ENCODE peak calls at places on chromosomes 6 and 20, in six cellular contexts. One of them, this sample, is unnamed.

GRCh38 chr6:43669050-43669921 is 18.3 kb downstream of the MRPS18A start:
- DNase-seq in Panc1: no peak
- DNase-seq in cardiac muscle cell: peak
- DNase-seq in AG09309: no peak
- DNase-seq in Peyer's patch: no peak
- DNase-seq in CD4-positive, alpha-beta T cell: no peak
- DNase-seq in this sample: peak

GRCh38 chr6:40874495-40874894 is 164.5 kb downstream of the UNC5CL start:
- DNase-seq in AG09309: no peak
- DNase-seq in cardiac muscle cell: no peak
- DNase-seq in Peyer's patch: no peak
- DNase-seq in Panc1: no peak
- DNase-seq in CD4-positive, alpha-beta T cell: no peak
- DNase-seq in this sample: no peak

GRCh38 chr20:53917145-53918009 is 153.0 kb downstream of the BCAS1 start:
- DNase-seq in Peyer's patch: peak
- DNase-seq in AG09309: no peak
- DNase-seq in Panc1: no peak
- DNase-seq in cardiac muscle cell: peak
- DNase-seq in CD4-positive, alpha-beta T cell: no peak
- DNase-seq in this sample: peak

GRCh38 chr6:166449036-166449435 is 66.3 kb upstream of the MPC1 start:
- DNase-seq in Peyer's patch: no peak
- DNase-seq in CD4-positive, alpha-beta T cell: no peak
- DNase-seq in cardiac muscle cell: no peak
- DNase-seq in AG09309: no peak
- DNase-seq in Panc1: no peak
- DNase-seq in this sample: no peak

GRCh38 chr20:4829494-4830211 is 107.9 kb downstream of the PRND start:
- DNase-seq in Panc1: no peak
- DNase-seq in cardiac muscle cell: no peak
- DNase-seq in Peyer's patch: no peak
- DNase-seq in AG09309: no peak
- DNase-seq in CD4-positive, alpha-beta T cell: no peak
- DNase-seq in this sample: peak

GRCh38 chr6:1972961-1973360 is 272.4 kb downstream of the GMDS start:
- DNase-seq in AG09309: no peak
- DNase-seq in cardiac muscle cell: no peak
- DNase-seq in Panc1: no peak
- DNase-seq in Peyer's patch: no peak
- DNase-seq in CD4-positive, alpha-beta T cell: no peak
- DNase-seq in this sample: no peak

GRCh38 chr6:2942916-2943563 is 28.3 kb downstream of the SERPINB6 start:
- DNase-seq in Panc1: no peak
- DNase-seq in AG09309: no peak
- DNase-seq in CD4-positive, alpha-beta T cell: no peak
- DNase-seq in Peyer's patch: peak
- DNase-seq in cardiac muscle cell: no peak
- DNase-seq in this sample: peak

GRCh38 chr20:13231031-13231752 is 10.1 kb downstream of the ISM1 start:
- DNase-seq in CD4-positive, alpha-beta T cell: peak
- DNase-seq in AG09309: peak
- DNase-seq in Panc1: no peak
- DNase-seq in Peyer's patch: no peak
- DNase-seq in cardiac muscle cell: no peak
- DNase-seq in this sample: no peak

GRCh38 chr6:13354331-13355042 is 26.1 kb upstream of the TBC1D7 start:
- DNase-seq in AG09309: no peak
- DNase-seq in Peyer's patch: peak
- DNase-seq in CD4-positive, alpha-beta T cell: no peak
- DNase-seq in Panc1: no peak
- DNase-seq in cardiac muscle cell: peak
- DNase-seq in this sample: no peak

GRCh38 chr20:40606237-40606636 is 82.8 kb downstream of the MAFB start:
- DNase-seq in cardiac muscle cell: no peak
- DNase-seq in Panc1: no peak
- DNase-seq in AG09309: no peak
- DNase-seq in Peyer's patch: no peak
- DNase-seq in CD4-positive, alpha-beta T cell: no peak
- DNase-seq in this sample: no peak

GRCh38 chr6:122389704-122390103 is 9.7 kb upstream of the HSF2 start:
- DNase-seq in AG09309: no peak
- DNase-seq in cardiac muscle cell: peak
- DNase-seq in Peyer's patch: no peak
- DNase-seq in Panc1: no peak
- DNase-seq in CD4-positive, alpha-beta T cell: no peak
- DNase-seq in this sample: no peak

GRCh38 chr6:144582939-144583613 is 297.9 kb downstream of the UTRN start:
- DNase-seq in Panc1: no peak
- DNase-seq in cardiac muscle cell: peak
- DNase-seq in AG09309: no peak
- DNase-seq in CD4-positive, alpha-beta T cell: peak
- DNase-seq in Peyer's patch: peak
- DNase-seq in this sample: peak

GRCh38 chr20:53891306-53891894 is 179.0 kb downstream of the BCAS1 start:
- DNase-seq in Panc1: no peak
- DNase-seq in CD4-positive, alpha-beta T cell: no peak
- DNase-seq in cardiac muscle cell: no peak
- DNase-seq in Peyer's patch: no peak
- DNase-seq in AG09309: no peak
- DNase-seq in this sample: no peak

GRCh38 chr6:111782161-111782809 is 91.0 kb downstream of the FYN start:
- DNase-seq in cardiac muscle cell: no peak
- DNase-seq in Panc1: no peak
- DNase-seq in CD4-positive, alpha-beta T cell: no peak
- DNase-seq in AG09309: no peak
- DNase-seq in Peyer's patch: no peak
- DNase-seq in this sample: no peak

GRCh38 chr20:4961746-4962145 is 39.6 kb downstream of the SLC23A2 start:
- DNase-seq in CD4-positive, alpha-beta T cell: no peak
- DNase-seq in cardiac muscle cell: peak
- DNase-seq in Panc1: no peak
- DNase-seq in Peyer's patch: no peak
- DNase-seq in AG09309: no peak
- DNase-seq in this sample: no peak

GRCh38 chr6:131787955-131788712 is 19.7 kb upstream of the ENPP1 start:
- DNase-seq in Peyer's patch: no peak
- DNase-seq in cardiac muscle cell: no peak
- DNase-seq in Panc1: no peak
- DNase-seq in AG09309: no peak
- DNase-seq in CD4-positive, alpha-beta T cell: no peak
- DNase-seq in this sample: no peak

GRCh38 chr6:2209226-2209809 is 36.1 kb downstream of the GMDS start:
- DNase-seq in CD4-positive, alpha-beta T cell: peak
- DNase-seq in cardiac muscle cell: peak
- DNase-seq in Panc1: peak
- DNase-seq in AG09309: no peak
- DNase-seq in Peyer's patch: no peak
- DNase-seq in this sample: no peak

GRCh38 chr6:101832371-101832770 is 438.9 kb downstream of the GRIK2 start:
- DNase-seq in CD4-positive, alpha-beta T cell: no peak
- DNase-seq in cardiac muscle cell: no peak
- DNase-seq in Peyer's patch: no peak
- DNase-seq in Panc1: no peak
- DNase-seq in AG09309: no peak
- DNase-seq in this sample: no peak

GRCh38 chr20:38315290-38315966 is 11.5 kb downstream of the BPI start:
- DNase-seq in Panc1: no peak
- DNase-seq in Peyer's patch: no peak
- DNase-seq in CD4-positive, alpha-beta T cell: no peak
- DNase-seq in AG09309: no peak
- DNase-seq in cardiac muscle cell: peak
- DNase-seq in this sample: no peak

GRCh38 chr20:4585104-4585753 is 136.5 kb upstream of the PRND start:
- DNase-seq in cardiac muscle cell: peak
- DNase-seq in CD4-positive, alpha-beta T cell: no peak
- DNase-seq in Peyer's patch: no peak
- DNase-seq in Panc1: no peak
- DNase-seq in AG09309: peak
- DNase-seq in this sample: no peak

GRCh38 chr20:41365785-41366545 is 653 bp downstream of the EMILIN3 start:
- DNase-seq in Peyer's patch: no peak
- DNase-seq in Panc1: no peak
- DNase-seq in AG09309: no peak
- DNase-seq in CD4-positive, alpha-beta T cell: no peak
- DNase-seq in cardiac muscle cell: peak
- DNase-seq in this sample: no peak

GRCh38 chr6:151119823-151120524 is 119.8 kb upstream of the AKAP12 start:
- DNase-seq in Panc1: no peak
- DNase-seq in AG09309: no peak
- DNase-seq in CD4-positive, alpha-beta T cell: no peak
- DNase-seq in cardiac muscle cell: no peak
- DNase-seq in Peyer's patch: no peak
- DNase-seq in this sample: no peak

GRCh38 chr6:49713346-49713745 is at the start of gene CRISP2:
- DNase-seq in Panc1: no peak
- DNase-seq in Peyer's patch: no peak
- DNase-seq in AG09309: no peak
- DNase-seq in CD4-positive, alpha-beta T cell: no peak
- DNase-seq in cardiac muscle cell: no peak
- DNase-seq in this sample: no peak

GRCh38 chr6:137494281-137494966 is at the start of gene OLIG3:
- DNase-seq in AG09309: no peak
- DNase-seq in Peyer's patch: no peak
- DNase-seq in CD4-positive, alpha-beta T cell: no peak
- DNase-seq in Panc1: no peak
- DNase-seq in cardiac muscle cell: no peak
- DNase-seq in this sample: no peak

GRCh38 chr6:71168233-71168765 is 120.3 kb upstream of the OGFRL1 start:
- DNase-seq in Peyer's patch: no peak
- DNase-seq in Panc1: no peak
- DNase-seq in AG09309: no peak
- DNase-seq in cardiac muscle cell: peak
- DNase-seq in CD4-positive, alpha-beta T cell: no peak
- DNase-seq in this sample: no peak

GRCh38 chr6:166173292-166173951 is 5.8 kb upstream of the TBXT start:
- DNase-seq in cardiac muscle cell: peak
- DNase-seq in AG09309: no peak
- DNase-seq in Peyer's patch: no peak
- DNase-seq in CD4-positive, alpha-beta T cell: no peak
- DNase-seq in Panc1: no peak
- DNase-seq in this sample: no peak

GRCh38 chr20:52539891-52540290 is 348.3 kb upstream of the ZFP64 start:
- DNase-seq in Peyer's patch: no peak
- DNase-seq in Panc1: no peak
- DNase-seq in CD4-positive, alpha-beta T cell: no peak
- DNase-seq in cardiac muscle cell: no peak
- DNase-seq in AG09309: no peak
- DNase-seq in this sample: no peak

GRCh38 chr6:33211136-33211535 is 2.8 kb downstream of the RING1 start:
- DNase-seq in AG09309: no peak
- DNase-seq in CD4-positive, alpha-beta T cell: no peak
- DNase-seq in cardiac muscle cell: no peak
- DNase-seq in Panc1: no peak
- DNase-seq in Peyer's patch: no peak
- DNase-seq in this sample: no peak

DNA sequence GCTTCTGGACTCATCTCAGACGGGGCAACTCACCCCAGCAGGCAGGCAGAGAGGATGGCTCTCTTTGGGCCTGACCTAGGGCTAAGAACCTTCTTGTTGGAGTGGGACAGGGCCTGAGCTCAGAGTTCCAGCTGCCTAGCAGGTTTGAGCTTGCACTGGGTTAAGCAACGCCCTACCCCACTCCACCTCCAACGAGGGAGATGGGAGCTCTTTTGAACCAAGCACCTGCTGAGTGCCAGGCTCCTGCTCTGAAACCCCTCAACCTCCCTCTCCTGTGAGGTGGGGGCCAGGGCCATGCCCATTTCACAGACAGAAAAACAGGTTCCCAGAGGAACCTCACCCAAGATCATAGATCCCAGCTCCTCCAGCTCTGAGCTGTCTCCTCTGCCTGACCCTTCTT is 54.3 kb downstream of the SNAI1 start:
- DNase-seq in AG09309: no peak
- DNase-seq in CD4-positive, alpha-beta T cell: no peak
- DNase-seq in Peyer's patch: no peak
- DNase-seq in cardiac muscle cell: no peak
- DNase-seq in Panc1: no peak
- DNase-seq in this sample: no peak
- TF ChIP-seq CTCF in AG09309: no peak
- TF ChIP-seq CTCF in CD4-positive, alpha-beta T cell: no peak
- TF ChIP-seq CTCF in Peyer's patch: no peak
- TF ChIP-seq CTCF in cardiac muscle cell: no peak
- TF ChIP-seq CTCF in Panc1: no peak
- TF ChIP-seq CTCF in this sample: no peak

DNA sequence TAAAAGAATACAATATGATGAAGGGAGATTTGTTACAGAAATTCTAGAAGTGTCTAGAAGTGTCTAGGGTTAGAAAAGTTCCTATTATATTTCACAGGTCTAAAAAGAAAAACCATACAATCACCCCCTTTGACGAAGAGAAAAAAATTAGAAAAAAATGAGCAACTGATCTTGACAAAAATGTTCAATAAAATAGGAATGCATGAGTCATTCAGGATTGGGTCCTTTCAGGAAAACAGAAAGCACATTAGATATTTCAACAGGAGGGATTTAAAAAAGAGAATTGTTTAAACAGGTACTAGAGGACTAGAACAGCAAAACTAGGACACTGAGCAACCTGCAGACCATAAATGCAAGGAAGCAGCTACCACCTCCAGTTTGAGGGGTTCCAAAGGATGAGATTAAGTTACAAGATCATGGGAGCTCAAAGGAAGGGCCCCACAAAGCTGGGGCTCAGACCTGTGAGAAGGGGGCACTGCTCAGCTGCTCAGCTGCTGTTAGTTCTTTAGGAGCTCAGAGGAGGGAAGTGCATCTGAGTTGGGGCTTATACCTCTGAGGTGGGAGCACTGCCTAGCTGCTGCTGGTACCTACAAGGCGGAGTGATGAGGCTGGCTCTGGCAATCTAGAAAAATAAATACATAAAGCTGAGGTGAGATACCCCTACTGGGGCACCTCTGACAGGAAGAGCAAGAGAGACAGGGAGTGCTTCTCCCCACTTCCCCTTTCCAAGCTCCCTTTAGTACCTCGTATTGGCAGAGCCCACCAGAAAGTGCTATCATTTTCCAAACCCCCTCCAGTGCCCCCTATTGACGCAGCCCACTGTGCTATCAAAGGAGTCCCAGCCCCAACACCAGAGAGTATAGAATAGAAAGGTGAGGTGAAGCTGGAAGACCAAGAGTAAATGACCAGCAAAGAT is 27.1 kb upstream of the BEND6 start:
- DNase-seq in cardiac muscle cell: no peak
- DNase-seq in CD4-positive, alpha-beta T cell: no peak
- DNase-seq in Panc1: no peak
- DNase-seq in Peyer's patch: no peak
- DNase-seq in AG09309: no peak
- DNase-seq in this sample: no peak
- TF ChIP-seq CTCF in cardiac muscle cell: no peak
- TF ChIP-seq CTCF in CD4-positive, alpha-beta T cell: no peak
- TF ChIP-seq CTCF in Panc1: peak
- TF ChIP-seq CTCF in Peyer's patch: no peak
- TF ChIP-seq CTCF in AG09309: no peak
- TF ChIP-seq CTCF in this sample: no peak

GRCh38 chr6:29112135-29112534 is 4.3 kb downstream of the OR2J3 start:
- DNase-seq in AG09309: no peak
- DNase-seq in Peyer's patch: no peak
- DNase-seq in cardiac muscle cell: no peak
- DNase-seq in CD4-positive, alpha-beta T cell: no peak
- DNase-seq in Panc1: no peak
- DNase-seq in this sample: no peak
- TF ChIP-seq CTCF in AG09309: no peak
- TF ChIP-seq CTCF in Peyer's patch: no peak
- TF ChIP-seq CTCF in cardiac muscle cell: no peak
- TF ChIP-seq CTCF in CD4-positive, alpha-beta T cell: no peak
- TF ChIP-seq CTCF in Panc1: peak
- TF ChIP-seq CTCF in this sample: no peak

GRCh38 chr20:49028684-49029083 is 17.4 kb upstream of the CSE1L start:
- DNase-seq in Panc1: no peak
- DNase-seq in cardiac muscle cell: peak
- DNase-seq in AG09309: peak
- DNase-seq in CD4-positive, alpha-beta T cell: no peak
- DNase-seq in Peyer's patch: no peak
- DNase-seq in this sample: no peak
- TF ChIP-seq CTCF in Panc1: peak
- TF ChIP-seq CTCF in cardiac muscle cell: peak
- TF ChIP-seq CTCF in AG09309: peak
- TF ChIP-seq CTCF in CD4-positive, alpha-beta T cell: no peak
- TF ChIP-seq CTCF in Peyer's patch: peak
- TF ChIP-seq CTCF in this sample: no peak

This sample was measured in right atrium auricular region.